ENCODE peak calls at places on chromosomes 2 and 18, in seven cellular contexts. K, G, E, R, B, Y and S are unnamed samples.

GRCh38 chr2:26487192-26487591 is 9.3 kb upstream of the OTOF start:
- DNase-seq in R (no peak), Y (no peak), B (no peak), E (no peak), G (no peak), K (no peak), S (no peak)

GRCh38 chr18:63472380-63472779 is 4.4 kb upstream of the SERPINB5 start:
- DNase-seq in R (no peak), G (no peak), B (no peak), E (no peak), Y (no peak), K (no peak), S (no peak)

GRCh38 chr2:170816499-170817246 is at the start of gene GAD1:
- DNase-seq in R (peak; percentile 67), Y (peak; percentile 63), B (no peak), G (peak; percentile 65), K (peak; percentile 85), E (peak; percentile 66), S (peak; percentile 60)

GRCh38 chr2:19476347-19476746 is 117.9 kb upstream of the OSR1 start:
- DNase-seq in E (no peak), Y (no peak), R (no peak), B (no peak), K (no peak), G (no peak), S (no peak)

GRCh38 chr18:34729740-34730338 is 19.7 kb downstream of the DTNA start:
- DNase-seq in B (no peak), K (no peak), G (no peak), Y (no peak), R (no peak), E (no peak), S (no peak)

GRCh38 chr2:32564417-32565035 is 63.3 kb upstream of the TTC27 start:
- DNase-seq in Y (no peak), E (no peak), K (no peak), B (no peak), R (no peak), G (no peak), S (no peak)

GRCh38 chr2:127105656-127106456 is 1.1 kb downstream of the BIN1 start:
- DNase-seq in R (peak; percentile 80), B (no peak), Y (no peak), K (peak; percentile 59), G (peak; percentile 31), E (peak; percentile 59), S (peak; percentile 43)

GRCh38 chr18:53689886-53690285 is 534.6 kb downstream of the MBD2 start:
- DNase-seq in G (no peak), R (no peak), K (no peak), E (no peak), B (no peak), Y (no peak), S (no peak)

GRCh38 chr2:41933585-41934322 is 114.1 kb upstream of the PKDCC start:
- DNase-seq in G (no peak), B (peak; percentile 86), K (no peak), R (no peak), E (no peak), Y (no peak), S (peak; percentile 85)

GRCh38 chr2:116719841-116720240 is 1094.7 kb upstream of the DDX18 start:
- DNase-seq in R (no peak), E (peak; percentile 88), G (no peak), Y (no peak), K (no peak), B (no peak), S (peak; percentile 16)

GRCh38 chr2:75416420-75417342 is 144.1 kb downstream of the EVA1A start:
- DNase-seq in G (no peak), B (no peak), E (no peak), R (no peak), Y (no peak), K (no peak), S (no peak)

GRCh38 chr2:122322815-122323214 is 567.4 kb downstream of the TSN start:
- DNase-seq in E (no peak), G (no peak), Y (no peak), B (no peak), R (no peak), K (no peak), S (no peak)

GRCh38 chr2:221571108-221571390 is 1.1 kb downstream of the EPHA4 start:
- DNase-seq in K (peak; percentile 75), B (no peak), R (no peak), E (no peak), G (no peak), Y (no peak), S (peak; percentile 47)

GRCh38 chr2:134873152-134873551 is 34.7 kb downstream of the ACMSD start:
- DNase-seq in R (no peak), Y (no peak), E (no peak), B (no peak), G (no peak), K (no peak), S (no peak)

GRCh38 chr2:178123163-178123562 is 10.9 kb downstream of the RBM45 start:
- DNase-seq in Y (no peak), K (no peak), G (no peak), B (no peak), E (no peak), R (no peak), S (no peak)

GRCh38 chr2:240718896-240719490 is 27.3 kb downstream of the AQP12A start:
- DNase-seq in K (no peak), E (no peak), R (no peak), B (no peak), G (no peak), Y (no peak), S (no peak)

GRCh38 chr2:181106789-181107418 is 126.5 kb downstream of the UBE2E3 start:
- DNase-seq in K (no peak), B (peak; percentile 59), G (no peak), R (no peak), E (no peak), Y (peak; percentile 24), S (peak; percentile 89)

GRCh38 chr2:104701471-104701911 is 152.4 kb upstream of the POU3F3 start:
- DNase-seq in Y (no peak), R (no peak), G (no peak), K (no peak), E (no peak), B (no peak), S (no peak)

GRCh38 chr18:10851824-10852225 is 297.5 kb downstream of the PIEZO2 start:
- DNase-seq in R (no peak), B (no peak), G (peak; percentile 25), Y (no peak), K (no peak), E (peak; percentile 22), S (peak; percentile 14)

GRCh38 chr2:8985561-8986326 is 17.7 kb downstream of the MBOAT2 start:
- DNase-seq in R (no peak), B (no peak), Y (peak; percentile 17), E (no peak), K (no peak), G (no peak), S (no peak)

GRCh38 chr2:80947601-80948130 is 643.1 kb upstream of the LRRTM1 start:
- DNase-seq in G (no peak), E (no peak), K (no peak), R (no peak), Y (no peak), B (no peak), S (no peak)

GRCh38 chr2:9883897-9884296 is 40.6 kb downstream of the TAF1B start:
- DNase-seq in R (peak; percentile 56), K (no peak), E (no peak), Y (no peak), B (no peak), G (no peak), S (no peak)

GRCh38 chr2:191927991-191928390 is 81.1 kb upstream of the CAVIN2 start:
- DNase-seq in Y (no peak), G (peak; percentile 87), R (no peak), E (no peak), K (no peak), B (no peak), S (peak; percentile 53)

GRCh38 chr2:5690231-5690630 is 2.0 kb upstream of the SOX11 start:
- DNase-seq in K (no peak), R (no peak), E (no peak), G (peak; percentile 46), B (no peak), Y (no peak), S (no peak)

GRCh38 chr2:95361216-95361980 is 41.1 kb upstream of the FAHD2A start:
- DNase-seq in G (no peak), R (no peak), Y (no peak), B (no peak), E (no peak), K (peak; percentile 19), S (no peak)

GRCh38 chr18:421236-422155 is 79.0 kb downstream of the COLEC12 start:
- DNase-seq in K (no peak), R (no peak), G (no peak), B (no peak), E (no peak), Y (no peak), S (peak; percentile 75)

GRCh38 chr2:164917296-164917903 is 37.9 kb downstream of the SLC38A11 start:
- DNase-seq in E (no peak), Y (no peak), G (no peak), R (peak; percentile 28), K (no peak), B (no peak), S (peak; percentile 41)

GRCh38 chr2:130918421-130918820 is 81.7 kb downstream of the ARHGEF4 start:
- DNase-seq in E (no peak), G (no peak), Y (no peak), R (no peak), K (no peak), B (no peak), S (no peak)

GRCh38 chr2:9392895-9393757 is 30.2 kb downstream of the ITGB1BP1 start:
- DNase-seq in K (no peak), E (no peak), R (peak; percentile 70), Y (no peak), G (no peak), B (no peak), S (no peak)

GRCh38 chr18:42583197-42583776 is 532.2 kb downstream of the RIT2 start:
- DNase-seq in B (no peak), Y (no peak), E (no peak), G (no peak), K (no peak), R (no peak), S (no peak)

GRCh38 chr18:10715791-10716190 is 190.0 kb downstream of the NAPG start:
- DNase-seq in Y (no peak), E (no peak), R (no peak), B (peak; percentile 32), G (no peak), K (no peak), S (peak; percentile 50)

GRCh38 chr2:235692671-235693171 is 198.9 kb downstream of the AGAP1 start:
- DNase-seq in E (no peak), K (no peak), R (no peak), Y (no peak), B (no peak), G (no peak), S (no peak)

GRCh38 chr2:239269173-239269865 is 131.5 kb downstream of the HDAC4 start:
- DNase-seq in G (no peak), K (no peak), R (no peak), Y (no peak), B (no peak), E (no peak), S (no peak)

GRCh38 chr2:119417898-119418297 is 13.8 kb upstream of the TMEM37 start:
- DNase-seq in E (no peak), B (no peak), Y (no peak), R (no peak), K (no peak), G (no peak), S (no peak)

GRCh38 chr2:180077295-180077906 is 70.3 kb upstream of the CWC22 start:
- DNase-seq in E (no peak), Y (no peak), R (no peak), K (no peak), G (no peak), B (peak; percentile 7), S (peak; percentile 51)

GRCh38 chr2:12044857-12045256 is 298.4 kb downstream of the LPIN1 start:
- DNase-seq in Y (no peak), B (no peak), E (no peak), K (no peak), G (no peak), R (no peak), S (no peak)

GRCh38 chr2:118763797-118764196 is 83.7 kb downstream of the EN1 start:
- DNase-seq in E (no peak), Y (no peak), G (no peak), R (no peak), B (no peak), K (no peak), S (peak; percentile 39)